ENCODE peak calls at places on chromosomes 1 and 21, in seven cellular contexts. E is NCI-H1092 treated with DMSO at 0.1 percent for 48 hours; V is smooth muscle cell of the brain vasculature; B is NAMALWA; Z is neuronal stem cell; A is left cardiac atrium; G is stimulated activated CD8-positive, alpha-beta memory T cell treated with anti-CD3 and anti-CD28 coated beads, Interleukin-15, amount 100 ng/mL, for 1 hour. Q is an unnamed sample.

GRCh38 chr1:24119859-24120756 is 8.2 kb upstream of the MYOM3 start:
- DNase-seq in E (no peak), V (no peak), B (no peak), Z (no peak), A (peak; percentile 56), G (no peak), Q (peak; percentile 91)

GRCh38 chr1:109895720-109896504 is 14.7 kb upstream of the CSF1 start:
- DNase-seq in E (no peak), V (no peak), B (no peak), Z (no peak), A (peak; percentile 76), G (no peak), Q (no peak)

GRCh38 chr21:29080454-29080930 is 7.0 kb upstream of the CCT8 start:
- DNase-seq in E (no peak), V (no peak), B (no peak), Z (no peak), A (no peak), G (no peak), Q (peak; percentile 19)

GRCh38 chr1:15709226-15709625 is 25.1 kb downstream of the PLEKHM2 start:
- DNase-seq in E (peak; percentile 59), V (no peak), B (no peak), Z (no peak), A (no peak), G (no peak), Q (no peak)

GRCh38 chr1:71561729-71562128 is 480.9 kb upstream of the ZRANB2 start:
- DNase-seq in E (no peak), V (no peak), B (no peak), Z (no peak), A (no peak), G (no peak), Q (no peak)

GRCh38 chr1:31501505-31501904 is 74.8 kb upstream of the TINAGL1 start:
- DNase-seq in E (no peak), V (no peak), B (peak; percentile 46), Z (no peak), A (no peak), G (no peak), Q (no peak)

GRCh38 chr1:198304431-198304830 is 147.6 kb downstream of the NEK7 start:
- DNase-seq in E (no peak), V (no peak), B (no peak), Z (no peak), A (no peak), G (no peak), Q (no peak)

GRCh38 chr1:172408958-172409357 is 11.5 kb upstream of the C1orf105 start:
- DNase-seq in E (no peak), V (no peak), B (no peak), Z (no peak), A (no peak), G (no peak), Q (no peak)

GRCh38 chr1:155859234-155859829 is at the start of gene SYT11:
- DNase-seq in E (peak; percentile 99), V (peak; percentile 88), B (peak; percentile 99), Z (peak; percentile 94), A (peak; percentile 97), G (peak; percentile 93), Q (peak; percentile 97)

GRCh38 chr1:226444901-226445300 is 37.0 kb upstream of the PARP1 start:
- DNase-seq in E (no peak), V (no peak), B (peak; percentile 62), Z (no peak), A (no peak), G (no peak), Q (no peak)

GRCh38 chr1:204703826-204704612 is 18.5 kb upstream of the LRRN2 start:
- DNase-seq in E (no peak), V (no peak), B (peak; percentile 16), Z (no peak), A (no peak), G (no peak), Q (no peak)

Q was measured in testis.